ENCODE peak calls at places on chromosomes 13 and 19, in seven cellular contexts. N is NCI-H1694; F is IMR-90; B is activated CD8-positive, alpha-beta memory T cell treated with anti-CD3 and anti-CD28 coated beads, Interleukin-2, amount 10 ng/mL, durations not matched to agents 7 days and 5 days; W is omental fat pad; Z is activated T-cell treated with anti-CD3 and anti-CD28 coated beads, Interleukin-2, amount 50 U/mL, for 72 hours; O is activated naive CD8-positive, alpha-beta T cell treated with anti-CD3 and anti-CD28 coated beads for 36 hours. M is an unnamed sample.

GRCh38 chr19:50554212-50554611 is 14.0 kb downstream of the LRRC4B start:
- DNase-seq in N (no peak), F (no peak), B (no peak), W (no peak), Z (no peak), O (no peak), M (no peak)

GRCh38 chr19:38035515-38036495 is 128.8 kb downstream of the SIPA1L3 start:
- DNase-seq in N (no peak), F (peak), B (no peak), W (no peak), Z (no peak), O (no peak), M (no peak)

GRCh38 chr13:106911020-106911419 is 343.1 kb upstream of the ARGLU1 start:
- DNase-seq in N (no peak), F (no peak), B (no peak), W (no peak), Z (no peak), O (no peak), M (no peak)

GRCh38 chr13:20407759-20408158 is 117.9 kb downstream of the CRYL1 start:
- DNase-seq in N (no peak), F (no peak), B (no peak), W (no peak), Z (no peak), O (no peak), M (no peak)

GRCh38 chr13:91907398-91907797 is 509.0 kb downstream of the GPC5 start:
- DNase-seq in N (no peak), F (no peak), B (no peak), W (no peak), Z (no peak), O (no peak), M (no peak)

GRCh38 chr19:16590876-16591802 is 18.9 kb upstream of the SLC35E1 start:
- DNase-seq in N (no peak), F (no peak), B (no peak), W (no peak), Z (no peak), O (no peak), M (no peak)

GRCh38 chr13:48043789-48044503 is 6.4 kb downstream of the NUDT15 start:
- DNase-seq in N (no peak), F (peak), B (no peak), W (no peak), Z (no peak), O (no peak), M (no peak)

GRCh38 chr19:13856530-13856929 is 20.4 kb upstream of the NANOS3 start:
- DNase-seq in N (no peak), F (no peak), B (no peak), W (no peak), Z (no peak), O (no peak), M (no peak)

GRCh38 chr19:19657397-19657783 is 6.1 kb downstream of the ATP13A1 start:
- DNase-seq in N (peak), F (no peak), B (no peak), W (no peak), Z (no peak), O (no peak), M (no peak)

GRCh38 chr19:38527466-38528136 is 90.2 kb downstream of the MAP4K1 start:
- DNase-seq in N (no peak), F (no peak), B (no peak), W (no peak), Z (no peak), O (no peak), M (no peak)

GRCh38 chr13:27967736-27968315 is 1.3 kb downstream of the CDX2 start:
- DNase-seq in N (no peak), F (no peak), B (no peak), W (no peak), Z (no peak), O (no peak), M (no peak)

GRCh38 chr13:65710514-65710913 is 1519.6 kb downstream of the PCDH9 start:
- DNase-seq in N (no peak), F (no peak), B (no peak), W (no peak), Z (no peak), O (no peak), M (no peak)